ENCODE peak calls at places on chromosomes 11 and 22, in eight cellular contexts. J, F, P, Y, L, Q, N and K are unnamed samples.
A peak's percentile ranks its signal among the peaks of the same experiment; 100 is the strongest.

GRCh38 chr11:9109858-9110731 is 18.7 kb upstream of the SCUBE2 start:
- DNase-seq in P (no peak), Q (no peak), N (no peak), F (peak; percentile 18), L (no peak), J (no peak), Y (no peak), K (no peak)

GRCh38 chr11:78039391-78039918 is 16.4 kb upstream of the KCTD14 start:
- DNase-seq in Y (no peak), Q (no peak), J (no peak), L (no peak), N (no peak), F (no peak), P (no peak), K (no peak)

GRCh38 chr11:2276999-2277328 is 6.6 kb upstream of the ASCL2 start:
- DNase-seq in L (no peak), Y (no peak), J (no peak), P (no peak), F (no peak), Q (no peak), N (no peak), K (no peak)

GRCh38 chr11:31355131-31355530 is 14.4 kb downstream of the DCDC1 start:
- DNase-seq in Q (no peak), J (peak; percentile 33), F (no peak), L (no peak), N (peak; percentile 3), Y (no peak), P (no peak), K (no peak)

GRCh38 chr11:124886476-124886875 is 11.2 kb downstream of the ROBO4 start:
- DNase-seq in Y (no peak), L (peak; percentile 30), F (no peak), Q (no peak), P (no peak), J (no peak), N (no peak), K (no peak)

GRCh38 chr11:72091292-72091691 is 10.6 kb downstream of the LRRC51 start:
- DNase-seq in L (peak; percentile 73), Y (peak; percentile 74), J (peak; percentile 78), N (peak; percentile 74), F (peak; percentile 72), Q (peak; percentile 64), P (peak; percentile 28), K (peak; percentile 67)

GRCh38 chr11:75635009-75635909 is 33.6 kb downstream of the MAP6 start:
- DNase-seq in L (peak; percentile 48), P (no peak), Q (no peak), Y (no peak), J (peak; percentile 56), F (peak; percentile 19), N (peak; percentile 75), K (no peak)

GRCh38 chr11:110173775-110174644 is 80.8 kb downstream of the ZC3H12C start:
- DNase-seq in F (peak; percentile 59), J (peak; percentile 82), Y (peak; percentile 61), P (peak; percentile 12), Q (peak; percentile 49), N (peak; percentile 82), L (peak; percentile 71), K (peak; percentile 28)

GRCh38 chr11:117189191-117189940 is 9.8 kb upstream of the TAGLN start:
- DNase-seq in P (no peak), J (no peak), Q (no peak), Y (no peak), L (peak; percentile 44), N (no peak), F (no peak), K (no peak)

GRCh38 chr11:46369458-46370152 is 11.9 kb upstream of the MDK start:
- DNase-seq in P (no peak), J (peak; percentile 83), F (peak; percentile 84), Q (peak; percentile 95), L (no peak), N (peak; percentile 84), Y (peak; percentile 60), K (no peak)

GRCh38 chr22:45452565-45453449 is 39.3 kb downstream of the RIBC2 start:
- DNase-seq in L (no peak), Q (no peak), Y (no peak), J (no peak), P (no peak), F (no peak), N (no peak), K (no peak)

GRCh38 chr11:64344160-64344559 is 4.2 kb downstream of the CCDC88B start:
- DNase-seq in P (no peak), F (no peak), N (no peak), J (no peak), L (no peak), Q (no peak), Y (no peak), K (no peak)

GRCh38 chr11:13298765-13299164 is 21.2 kb downstream of the BMAL1 start:
- DNase-seq in Y (no peak), N (no peak), F (no peak), L (no peak), Q (no peak), J (no peak), P (no peak), K (no peak)

GRCh38 chr11:103380031-103380430 is 270.8 kb downstream of the DYNC2H1 start:
- DNase-seq in L (no peak), N (no peak), Q (no peak), Y (no peak), F (peak; percentile 57), P (no peak), J (no peak), K (no peak)

GRCh38 chr11:95154514-95154913 is 64.9 kb downstream of the ENDOD1 start:
- DNase-seq in Y (peak; percentile 55), J (peak; percentile 73), P (no peak), L (no peak), Q (peak; percentile 36), F (peak; percentile 72), N (peak; percentile 74), K (peak; percentile 68)

GRCh38 chr11:47394322-47395224 is 13.8 kb upstream of the SLC39A13 start:
- DNase-seq in J (peak; percentile 65), F (peak; percentile 50), L (peak; percentile 77), N (peak; percentile 90), P (no peak), Y (peak; percentile 55), Q (no peak), K (no peak)

GRCh38 chr11:65417702-65418430 is 4.7 kb upstream of the NEAT1 start:
- DNase-seq in L (peak; percentile 64), J (peak; percentile 84), Y (no peak), Q (no peak), F (peak; percentile 68), N (peak; percentile 67), P (no peak), K (no peak)

GRCh38 chr11:87879118-87879517 is 296.1 kb downstream of the RAB38 start:
- DNase-seq in J (peak; percentile 26), Q (no peak), P (no peak), F (no peak), N (peak; percentile 38), L (no peak), Y (no peak), K (no peak)

GRCh38 chr11:47220401-47220821 is 5.6 kb downstream of the DDB2 start:
- DNase-seq in J (peak; percentile 89), L (no peak), Y (no peak), F (peak; percentile 93), P (no peak), N (peak; percentile 82), Q (peak; percentile 40), K (peak; percentile 47)

GRCh38 chr11:70002433-70002832 is 75.7 kb upstream of the ANO1 start:
- DNase-seq in Q (no peak), Y (no peak), F (no peak), P (no peak), L (no peak), N (no peak), J (no peak), K (peak; percentile 28)

GRCh38 chr11:68432874-68433273 is 27.7 kb upstream of the PPP6R3 start:
- DNase-seq in Y (no peak), P (no peak), N (no peak), Q (no peak), L (peak; percentile 83), F (no peak), J (no peak), K (no peak)

GRCh38 chr22:19446603-19447387 is 716 bp downstream of the C22orf39 start:
- DNase-seq in Y (no peak), F (peak; percentile 22), Q (peak; percentile 20), L (no peak), P (no peak), N (no peak), J (no peak), K (no peak)

GRCh38 chr11:95519912-95520311 is 269.7 kb downstream of the FAM76B start:
- DNase-seq in J (no peak), N (no peak), Q (no peak), F (no peak), L (no peak), Y (no peak), P (no peak), K (no peak)

GRCh38 chr11:42552786-42553185 is 759.0 kb upstream of the API5 start:
- DNase-seq in N (peak; percentile 51), Q (no peak), Y (no peak), P (no peak), F (no peak), J (peak; percentile 14), L (peak; percentile 15), K (no peak)

GRCh38 chr11:116579857-116580727 is 192.7 kb downstream of the BUD13 start:
- DNase-seq in P (no peak), Y (no peak), L (no peak), Q (no peak), J (no peak), N (no peak), F (no peak), K (no peak)

GRCh38 chr22:20816559-20816958 is 42.1 kb downstream of the PI4KA start:
- DNase-seq in J (no peak), Y (no peak), L (no peak), N (no peak), Q (no peak), P (no peak), F (no peak), K (no peak)